ENCODE peak calls at places on chromosomes 7 and 10, in five cellular contexts. One of them, this sample, is unnamed.

GRCh38 chr7:37916673-37917660 is at the start of gene SFRP4:
- DNase-seq in breast epithelium: no peak
- DNase-seq in prostate gland: no peak
- DNase-seq in NB4: peak; percentile 84
- DNase-seq in erythroblast: peak; percentile 68
- DNase-seq in this sample: peak; percentile 52

GRCh38 chr7:130142654-130143333 is 62.4 kb downstream of the TMEM209 start:
- DNase-seq in breast epithelium: no peak
- DNase-seq in NB4: no peak
- DNase-seq in erythroblast: no peak
- DNase-seq in prostate gland: no peak
- DNase-seq in this sample: no peak

GRCh38 chr7:77679608-77680007 is 16.7 kb upstream of the RSBN1L start:
- DNase-seq in erythroblast: no peak
- DNase-seq in prostate gland: no peak
- DNase-seq in NB4: no peak
- DNase-seq in breast epithelium: no peak
- DNase-seq in this sample: no peak

GRCh38 chr10:74936577-74937445 is 110.4 kb downstream of the KAT6B start:
- DNase-seq in erythroblast: no peak
- DNase-seq in breast epithelium: no peak
- DNase-seq in prostate gland: no peak
- DNase-seq in NB4: no peak
- DNase-seq in this sample: no peak

GRCh38 chr10:75269605-75270004 is 33.8 kb upstream of the COMTD1 start:
- DNase-seq in erythroblast: no peak
- DNase-seq in prostate gland: no peak
- DNase-seq in NB4: peak; percentile 51
- DNase-seq in breast epithelium: no peak
- DNase-seq in this sample: no peak

GRCh38 chr7:154917214-154918160 is 85.4 kb downstream of the PAXIP1 start:
- DNase-seq in erythroblast: no peak
- DNase-seq in prostate gland: no peak
- DNase-seq in NB4: no peak
- DNase-seq in breast epithelium: no peak
- DNase-seq in this sample: no peak

GRCh38 chr7:106772655-106773108 is 92.4 kb upstream of the PIK3CG start:
- DNase-seq in breast epithelium: no peak
- DNase-seq in prostate gland: no peak
- DNase-seq in NB4: no peak
- DNase-seq in erythroblast: no peak
- DNase-seq in this sample: no peak

GRCh38 chr7:47000561-47000960 is 581.4 kb downstream of the TNS3 start:
- DNase-seq in prostate gland: no peak
- DNase-seq in breast epithelium: no peak
- DNase-seq in erythroblast: no peak
- DNase-seq in NB4: no peak
- DNase-seq in this sample: no peak

GRCh38 chr10:88707429-88708110 is 1.5 kb downstream of the LIPK start:
- DNase-seq in NB4: peak; percentile 16
- DNase-seq in prostate gland: no peak
- DNase-seq in breast epithelium: no peak
- DNase-seq in erythroblast: no peak
- DNase-seq in this sample: peak; percentile 16

GRCh38 chr10:5404188-5405041 is at the start of gene TUBAL3:
- DNase-seq in prostate gland: no peak
- DNase-seq in breast epithelium: no peak
- DNase-seq in NB4: no peak
- DNase-seq in erythroblast: no peak
- DNase-seq in this sample: no peak
- TF ChIP-seq POLR2A in prostate gland: no peak
- TF ChIP-seq POLR2A in breast epithelium: no peak
- TF ChIP-seq POLR2A in NB4: no peak
- TF ChIP-seq POLR2A in erythroblast: no peak
- TF ChIP-seq POLR2A in this sample: no peak

GRCh38 chr10:100357073-100357858 is 10.2 kb downstream of the SCD start:
- DNase-seq in prostate gland: no peak
- DNase-seq in NB4: no peak
- DNase-seq in breast epithelium: no peak
- DNase-seq in erythroblast: no peak
- DNase-seq in this sample: no peak
- TF ChIP-seq POLR2A in prostate gland: no peak
- TF ChIP-seq POLR2A in NB4: no peak
- TF ChIP-seq POLR2A in breast epithelium: no peak
- TF ChIP-seq POLR2A in erythroblast: peak; percentile 18
- TF ChIP-seq POLR2A in this sample: no peak

DNA sequence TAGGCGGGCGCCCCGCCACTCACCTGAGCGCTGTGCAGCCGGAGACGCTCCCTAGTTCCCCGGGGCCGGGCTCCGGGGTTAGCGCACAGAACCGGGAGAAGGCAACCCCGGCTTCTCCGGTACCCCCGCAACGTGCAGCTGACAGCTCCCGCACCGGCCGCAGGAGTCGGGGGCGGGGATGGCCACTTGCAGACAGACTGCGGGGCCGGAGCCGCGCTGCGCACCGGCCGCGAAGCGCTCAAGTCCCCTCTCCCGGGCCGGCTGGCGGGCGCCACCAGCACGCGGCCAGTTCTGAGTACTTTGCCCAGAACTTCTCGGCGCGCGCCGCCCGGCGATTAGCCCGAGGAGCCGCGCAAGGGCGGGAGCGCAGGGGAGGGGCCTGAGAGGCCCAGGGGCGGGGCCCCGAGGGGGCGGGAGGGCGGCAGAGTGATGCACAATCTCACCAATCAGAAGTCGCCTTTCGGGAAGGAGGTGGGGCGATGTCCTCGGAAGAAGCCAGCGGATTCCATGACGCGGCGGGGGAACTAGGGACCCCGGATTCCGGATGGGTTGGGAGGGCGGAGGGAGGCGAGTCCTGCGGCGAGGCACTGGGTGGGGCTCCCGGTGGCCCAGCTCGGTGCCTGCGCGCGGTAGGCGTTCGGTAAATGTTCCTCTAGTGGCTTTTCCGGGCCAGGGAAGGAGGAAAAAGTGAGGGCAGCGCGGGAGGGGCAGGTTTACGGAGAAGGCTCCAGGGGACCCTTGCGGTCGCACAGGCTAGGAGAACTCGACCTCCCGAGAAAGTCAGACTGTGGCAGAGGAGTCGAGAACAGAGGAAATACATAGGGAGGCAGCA is at the start of gene OSBPL3:
- DNase-seq in prostate gland: peak; percentile 95
- DNase-seq in breast epithelium: peak; percentile 94
- DNase-seq in NB4: peak; percentile 98
- DNase-seq in erythroblast: peak; percentile 97
- DNase-seq in this sample: peak; percentile 97
- TF ChIP-seq POLR2A in prostate gland: peak; percentile 63
- TF ChIP-seq POLR2A in breast epithelium: no peak
- TF ChIP-seq POLR2A in NB4: peak; percentile 66
- TF ChIP-seq POLR2A in erythroblast: peak; percentile 76
- TF ChIP-seq POLR2A in this sample: peak; percentile 74

GRCh38 chr10:117005454-117006055 is 568 bp upstream of the SHTN1 start:
- DNase-seq in NB4: no peak
- DNase-seq in erythroblast: no peak
- DNase-seq in breast epithelium: no peak
- DNase-seq in prostate gland: peak; percentile 15
- DNase-seq in this sample: no peak

GRCh38 chr10:117004238-117004626 is 755 bp downstream of the SHTN1 start:
- DNase-seq in NB4: peak; percentile 34
- DNase-seq in breast epithelium: no peak
- DNase-seq in erythroblast: no peak
- DNase-seq in prostate gland: no peak
- DNase-seq in this sample: no peak

GRCh38 chr10:117007080-117007479 is 2.1 kb upstream of the SHTN1 start:
- DNase-seq in breast epithelium: no peak
- DNase-seq in NB4: peak; percentile 36
- DNase-seq in erythroblast: peak; percentile 21
- DNase-seq in prostate gland: no peak
- DNase-seq in this sample: peak; percentile 57

GRCh38 chr10:117003336-117003735 is 1.7 kb downstream of the SHTN1 start:
- DNase-seq in NB4: no peak
- DNase-seq in breast epithelium: no peak
- DNase-seq in prostate gland: no peak
- DNase-seq in erythroblast: no peak
- DNase-seq in this sample: no peak

GRCh38 chr10:117004627-117005453 is at the start of gene SHTN1:
- DNase-seq in NB4: peak; percentile 7
- DNase-seq in breast epithelium: peak; percentile 87
- DNase-seq in erythroblast: peak; percentile 44
- DNase-seq in prostate gland: peak; percentile 87
- DNase-seq in this sample: peak; percentile 67
- TF ChIP-seq POLR2A in NB4: no peak
- TF ChIP-seq POLR2A in breast epithelium: no peak
- TF ChIP-seq POLR2A in erythroblast: no peak
- TF ChIP-seq POLR2A in prostate gland: peak; percentile 24
- TF ChIP-seq POLR2A in this sample: peak; percentile 26

DNA sequence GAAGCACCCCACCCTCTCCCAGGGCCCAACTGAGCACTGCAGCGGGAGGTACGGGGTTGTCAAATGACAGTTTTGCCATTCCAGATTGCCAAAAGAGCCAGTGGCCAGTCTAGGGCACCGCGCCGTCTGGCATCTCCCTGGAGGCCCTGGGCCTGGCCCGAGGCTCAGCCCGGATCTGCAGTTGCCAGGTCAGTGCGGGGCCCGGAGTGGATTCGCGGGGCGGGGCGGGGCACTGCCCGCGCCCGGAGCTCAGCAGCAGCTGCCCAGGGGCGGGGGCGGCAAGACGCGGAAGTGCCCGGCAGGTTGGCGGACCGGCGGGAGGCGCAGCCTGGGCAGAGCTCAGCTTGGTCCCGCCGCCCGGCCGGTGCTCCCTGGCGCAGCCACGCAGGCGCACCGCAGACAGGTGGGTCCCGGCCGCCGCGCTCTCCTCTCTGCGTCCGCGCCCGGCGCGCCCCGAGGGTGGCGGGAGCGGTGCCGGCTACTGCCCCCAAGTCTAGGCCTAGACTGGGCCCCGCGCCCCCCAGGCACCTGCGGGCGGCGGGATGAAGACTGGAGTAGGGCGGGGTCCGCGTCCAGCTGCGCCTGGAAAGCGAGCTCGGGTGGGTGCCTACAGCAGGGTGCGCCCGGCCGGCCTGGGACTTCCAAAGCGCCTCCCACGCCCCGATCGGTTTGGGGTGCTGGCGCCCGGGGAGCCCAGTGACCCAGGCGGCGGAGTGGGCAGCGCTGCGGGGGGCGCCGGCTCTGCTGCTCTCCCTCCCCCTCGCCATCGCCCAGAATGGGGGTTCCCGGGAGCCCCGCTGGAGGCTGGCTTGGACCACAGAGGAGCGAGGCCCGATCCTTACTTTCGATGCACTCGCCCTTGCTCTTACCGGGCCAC is at the start of gene IRF5:
- DNase-seq in prostate gland: peak; percentile 49
- DNase-seq in NB4: peak; percentile 61
- DNase-seq in breast epithelium: no peak
- DNase-seq in erythroblast: no peak
- DNase-seq in this sample: peak; percentile 81
- TF ChIP-seq POLR2A in prostate gland: peak; percentile 47
- TF ChIP-seq POLR2A in NB4: no peak
- TF ChIP-seq POLR2A in breast epithelium: no peak
- TF ChIP-seq POLR2A in erythroblast: no peak
- TF ChIP-seq POLR2A in this sample: no peak

DNA sequence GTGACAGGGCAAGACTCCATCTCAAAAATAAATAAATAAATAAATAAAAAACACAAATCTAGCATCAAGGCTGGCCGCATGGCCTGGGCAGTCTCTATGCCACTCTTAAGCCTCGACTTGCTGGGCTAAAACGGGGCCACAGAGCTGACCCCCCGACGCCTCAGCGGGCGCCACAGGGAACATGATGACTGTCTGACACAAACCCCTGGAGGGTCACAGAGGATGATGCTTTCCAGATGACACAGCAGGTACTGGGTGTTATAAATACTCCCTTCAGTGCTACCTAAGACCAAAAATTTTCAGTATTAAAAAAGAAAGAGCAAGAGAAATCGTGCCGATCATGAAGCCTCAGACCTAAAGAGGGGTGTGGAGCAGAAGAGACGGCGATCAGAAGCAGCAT is 176.8 kb downstream of the MAD1L1 start:
- DNase-seq in breast epithelium: no peak
- DNase-seq in erythroblast: no peak
- DNase-seq in NB4: no peak
- DNase-seq in prostate gland: no peak
- DNase-seq in this sample: no peak
- TF ChIP-seq POLR2A in breast epithelium: no peak
- TF ChIP-seq POLR2A in erythroblast: no peak
- TF ChIP-seq POLR2A in NB4: no peak
- TF ChIP-seq POLR2A in prostate gland: no peak
- TF ChIP-seq POLR2A in this sample: no peak

GRCh38 chr10:784759-785538 is 95.5 kb upstream of the DIP2C start:
- DNase-seq in erythroblast: no peak
- DNase-seq in breast epithelium: peak; percentile 67
- DNase-seq in prostate gland: peak; percentile 43
- DNase-seq in NB4: peak; percentile 71
- DNase-seq in this sample: peak; percentile 38
- TF ChIP-seq POLR2A in erythroblast: no peak
- TF ChIP-seq POLR2A in breast epithelium: no peak
- TF ChIP-seq POLR2A in prostate gland: no peak
- TF ChIP-seq POLR2A in NB4: no peak
- TF ChIP-seq POLR2A in this sample: peak; percentile 3

GRCh38 chr10:14571866-14572507 is 202.7 kb downstream of the FAM107B start:
- DNase-seq in prostate gland: peak; percentile 94
- DNase-seq in erythroblast: no peak
- DNase-seq in breast epithelium: peak; percentile 59
- DNase-seq in NB4: no peak
- DNase-seq in this sample: no peak
- TF ChIP-seq POLR2A in prostate gland: peak; percentile 15
- TF ChIP-seq POLR2A in erythroblast: no peak
- TF ChIP-seq POLR2A in breast epithelium: no peak
- TF ChIP-seq POLR2A in NB4: no peak
- TF ChIP-seq POLR2A in this sample: no peak

DNA sequence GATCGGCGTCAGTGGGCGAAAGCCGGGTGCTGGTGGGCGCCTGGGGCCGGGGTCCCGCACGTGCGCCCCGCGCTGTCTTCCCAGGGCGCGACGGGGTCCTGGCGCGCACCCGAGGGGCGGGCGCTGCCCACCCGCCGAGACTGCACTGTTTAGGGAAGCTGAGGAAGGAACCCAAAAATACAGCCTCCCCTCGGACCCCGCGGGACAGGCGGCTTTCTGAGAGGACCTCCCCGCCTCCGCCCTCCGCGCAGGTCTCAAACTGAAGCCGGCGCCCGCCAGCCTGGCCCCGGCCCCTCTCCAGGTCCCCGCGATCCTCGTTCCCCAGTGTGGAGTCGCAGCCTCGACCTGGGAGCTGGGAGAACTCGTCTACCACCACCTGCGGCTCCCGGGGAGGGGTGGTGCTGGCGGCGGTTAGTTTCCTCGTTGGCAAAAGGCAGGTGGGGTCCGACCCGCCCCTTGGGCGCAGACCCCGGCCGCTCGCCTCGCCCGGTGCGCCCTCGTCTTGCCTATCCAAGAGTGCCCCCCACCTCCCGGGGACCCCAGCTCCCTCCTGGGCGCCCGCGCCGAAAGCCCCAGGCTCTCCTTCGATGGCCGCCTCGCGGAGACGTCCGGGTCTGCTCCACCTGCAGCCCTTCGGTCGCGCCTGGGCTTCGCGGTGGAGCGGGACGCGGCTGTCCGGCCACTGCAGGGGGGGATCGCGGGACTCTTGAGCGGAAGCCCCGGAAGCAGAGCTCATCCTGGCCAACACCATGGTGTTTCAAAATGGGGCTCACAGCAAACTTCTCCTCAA is 1.1 kb downstream of the EGFR start:
- DNase-seq in breast epithelium: no peak
- DNase-seq in erythroblast: no peak
- DNase-seq in NB4: no peak
- DNase-seq in prostate gland: peak; percentile 33
- DNase-seq in this sample: peak; percentile 68
- TF ChIP-seq POLR2A in breast epithelium: no peak
- TF ChIP-seq POLR2A in erythroblast: no peak
- TF ChIP-seq POLR2A in NB4: no peak
- TF ChIP-seq POLR2A in prostate gland: peak; percentile 6
- TF ChIP-seq POLR2A in this sample: peak; percentile 16